ENCODE peak calls at places on chromosome 21, in five cellular contexts. One of them, this sample, is unnamed.

GRCh38 chr21:44522753-44523204 is 17.2 kb downstream of the KRTAP10-1 start:
- DNase-seq in activated T-helper 9 cell treated with anti-CD3 and anti-CD28 coated beads, Interleukin-2, amount 50 U/mL, for 16 hours: no peak
- DNase-seq in G401: no peak
- DNase-seq in EH: no peak
- DNase-seq in naive thymus-derived CD8-positive, alpha-beta T cell: no peak
- DNase-seq in this sample: no peak

GRCh38 chr21:38965241-38965640 is 159.5 kb downstream of the ETS2 start:
- DNase-seq in naive thymus-derived CD8-positive, alpha-beta T cell: no peak
- DNase-seq in EH: peak; percentile 30
- DNase-seq in G401: no peak
- DNase-seq in activated T-helper 9 cell treated with anti-CD3 and anti-CD28 coated beads, Interleukin-2, amount 50 U/mL, for 16 hours: no peak
- DNase-seq in this sample: no peak

GRCh38 chr21:40548134-40548533 is 298.8 kb downstream of the DSCAM start:
- DNase-seq in EH: no peak
- DNase-seq in G401: no peak
- DNase-seq in naive thymus-derived CD8-positive, alpha-beta T cell: no peak
- DNase-seq in activated T-helper 9 cell treated with anti-CD3 and anti-CD28 coated beads, Interleukin-2, amount 50 U/mL, for 16 hours: no peak
- DNase-seq in this sample: no peak

GRCh38 chr21:39153373-39153772 is 29.9 kb downstream of the PSMG1 start:
- DNase-seq in G401: no peak
- DNase-seq in EH: peak; percentile 14
- DNase-seq in naive thymus-derived CD8-positive, alpha-beta T cell: no peak
- DNase-seq in activated T-helper 9 cell treated with anti-CD3 and anti-CD28 coated beads, Interleukin-2, amount 50 U/mL, for 16 hours: no peak
- DNase-seq in this sample: no peak

GRCh38 chr21:32726742-32727477 is 903 bp downstream of the SYNJ1 start:
- DNase-seq in EH: peak; percentile 42
- DNase-seq in naive thymus-derived CD8-positive, alpha-beta T cell: no peak
- DNase-seq in activated T-helper 9 cell treated with anti-CD3 and anti-CD28 coated beads, Interleukin-2, amount 50 U/mL, for 16 hours: peak; percentile 4
- DNase-seq in G401: peak; percentile 55
- DNase-seq in this sample: no peak

GRCh38 chr21:38805282-38806152 is at the start of gene ETS2:
- DNase-seq in naive thymus-derived CD8-positive, alpha-beta T cell: peak; percentile 48
- DNase-seq in G401: peak; percentile 91
- DNase-seq in activated T-helper 9 cell treated with anti-CD3 and anti-CD28 coated beads, Interleukin-2, amount 50 U/mL, for 16 hours: peak; percentile 63
- DNase-seq in EH: peak; percentile 94
- DNase-seq in this sample: peak; percentile 93

GRCh38 chr21:43209575-43210453 is 41.0 kb downstream of the CRYAA start:
- DNase-seq in naive thymus-derived CD8-positive, alpha-beta T cell: no peak
- DNase-seq in EH: peak; percentile 47
- DNase-seq in G401: no peak
- DNase-seq in activated T-helper 9 cell treated with anti-CD3 and anti-CD28 coated beads, Interleukin-2, amount 50 U/mL, for 16 hours: no peak
- DNase-seq in this sample: peak; percentile 45

GRCh38 chr21:25938673-25939395 is 204.1 kb downstream of the GABPA start:
- DNase-seq in G401: peak; percentile 66
- DNase-seq in activated T-helper 9 cell treated with anti-CD3 and anti-CD28 coated beads, Interleukin-2, amount 50 U/mL, for 16 hours: no peak
- DNase-seq in naive thymus-derived CD8-positive, alpha-beta T cell: no peak
- DNase-seq in EH: no peak
- DNase-seq in this sample: no peak

GRCh38 chr21:15362458-15362857 is 297.7 kb upstream of the NRIP1 start:
- DNase-seq in EH: no peak
- DNase-seq in naive thymus-derived CD8-positive, alpha-beta T cell: no peak
- DNase-seq in G401: no peak
- DNase-seq in activated T-helper 9 cell treated with anti-CD3 and anti-CD28 coated beads, Interleukin-2, amount 50 U/mL, for 16 hours: no peak
- DNase-seq in this sample: no peak

GRCh38 chr21:45322231-45322959 is 34.7 kb upstream of the POFUT2 start:
- DNase-seq in naive thymus-derived CD8-positive, alpha-beta T cell: peak; percentile 23
- DNase-seq in G401: no peak
- DNase-seq in activated T-helper 9 cell treated with anti-CD3 and anti-CD28 coated beads, Interleukin-2, amount 50 U/mL, for 16 hours: no peak
- DNase-seq in EH: no peak
- DNase-seq in this sample: peak; percentile 29

GRCh38 chr21:16079830-16080229 is 350.0 kb downstream of the USP25 start:
- DNase-seq in EH: peak; percentile 22
- DNase-seq in activated T-helper 9 cell treated with anti-CD3 and anti-CD28 coated beads, Interleukin-2, amount 50 U/mL, for 16 hours: no peak
- DNase-seq in naive thymus-derived CD8-positive, alpha-beta T cell: no peak
- DNase-seq in G401: no peak
- DNase-seq in this sample: no peak

GRCh38 chr21:42565206-42565810 is 51.7 kb downstream of the SLC37A1 start:
- DNase-seq in G401: no peak
- DNase-seq in EH: no peak
- DNase-seq in naive thymus-derived CD8-positive, alpha-beta T cell: no peak
- DNase-seq in activated T-helper 9 cell treated with anti-CD3 and anti-CD28 coated beads, Interleukin-2, amount 50 U/mL, for 16 hours: no peak
- DNase-seq in this sample: no peak

GRCh38 chr21:29218749-29219148 is 80.0 kb upstream of the BACH1 start:
- DNase-seq in G401: no peak
- DNase-seq in activated T-helper 9 cell treated with anti-CD3 and anti-CD28 coated beads, Interleukin-2, amount 50 U/mL, for 16 hours: no peak
- DNase-seq in naive thymus-derived CD8-positive, alpha-beta T cell: no peak
- DNase-seq in EH: no peak
- DNase-seq in this sample: no peak

GRCh38 chr21:44842721-44843445 is 25.0 kb upstream of the SUMO3 start:
- DNase-seq in G401: no peak
- DNase-seq in naive thymus-derived CD8-positive, alpha-beta T cell: no peak
- DNase-seq in EH: no peak
- DNase-seq in activated T-helper 9 cell treated with anti-CD3 and anti-CD28 coated beads, Interleukin-2, amount 50 U/mL, for 16 hours: no peak
- DNase-seq in this sample: no peak

GRCh38 chr21:34022557-34023335 is 50.6 kb upstream of the MRPS6 start:
- DNase-seq in activated T-helper 9 cell treated with anti-CD3 and anti-CD28 coated beads, Interleukin-2, amount 50 U/mL, for 16 hours: peak; percentile 30
- DNase-seq in G401: no peak
- DNase-seq in EH: peak; percentile 34
- DNase-seq in naive thymus-derived CD8-positive, alpha-beta T cell: no peak
- DNase-seq in this sample: no peak

GRCh38 chr21:14482165-14482564 is 64.0 kb downstream of the SAMSN1 start:
- DNase-seq in EH: no peak
- DNase-seq in naive thymus-derived CD8-positive, alpha-beta T cell: peak; percentile 2
- DNase-seq in G401: no peak
- DNase-seq in activated T-helper 9 cell treated with anti-CD3 and anti-CD28 coated beads, Interleukin-2, amount 50 U/mL, for 16 hours: peak; percentile 10
- DNase-seq in this sample: no peak

GRCh38 chr21:27329255-27329851 is 362.5 kb upstream of the ADAMTS5 start:
- DNase-seq in activated T-helper 9 cell treated with anti-CD3 and anti-CD28 coated beads, Interleukin-2, amount 50 U/mL, for 16 hours: no peak
- DNase-seq in EH: peak; percentile 44
- DNase-seq in G401: no peak
- DNase-seq in naive thymus-derived CD8-positive, alpha-beta T cell: no peak
- DNase-seq in this sample: no peak

GRCh38 chr21:45991606-45992301 is 10.2 kb downstream of the COL6A1 start:
- DNase-seq in activated T-helper 9 cell treated with anti-CD3 and anti-CD28 coated beads, Interleukin-2, amount 50 U/mL, for 16 hours: no peak
- DNase-seq in naive thymus-derived CD8-positive, alpha-beta T cell: no peak
- DNase-seq in EH: no peak
- DNase-seq in G401: no peak
- DNase-seq in this sample: no peak

GRCh38 chr21:25895565-25896205 is 160.9 kb downstream of the GABPA start:
- DNase-seq in G401: peak; percentile 77
- DNase-seq in activated T-helper 9 cell treated with anti-CD3 and anti-CD28 coated beads, Interleukin-2, amount 50 U/mL, for 16 hours: no peak
- DNase-seq in EH: peak; percentile 53
- DNase-seq in naive thymus-derived CD8-positive, alpha-beta T cell: no peak
- DNase-seq in this sample: no peak

GRCh38 chr21:36575306-36575705 is 95.4 kb upstream of the CLDN14 start:
- DNase-seq in G401: no peak
- DNase-seq in EH: no peak
- DNase-seq in activated T-helper 9 cell treated with anti-CD3 and anti-CD28 coated beads, Interleukin-2, amount 50 U/mL, for 16 hours: no peak
- DNase-seq in naive thymus-derived CD8-positive, alpha-beta T cell: no peak
- DNase-seq in this sample: no peak

GRCh38 chr21:36788116-36788515 is 89.2 kb downstream of the SIM2 start:
- DNase-seq in activated T-helper 9 cell treated with anti-CD3 and anti-CD28 coated beads, Interleukin-2, amount 50 U/mL, for 16 hours: no peak
- DNase-seq in EH: peak; percentile 65
- DNase-seq in naive thymus-derived CD8-positive, alpha-beta T cell: no peak
- DNase-seq in G401: no peak
- DNase-seq in this sample: no peak